ENCODE peak calls at places on chromosomes 6 and 20, in ten cellular contexts. N is NCI-H2171 treated with DMSO at 0.1 percent for 48 hours; K is adipocyte; G is HAP-1; A is osteocyte; Y is brain pericyte; X is T-helper 17 cell; T is activated CD8-positive, alpha-beta memory T cell treated with anti-CD3 and anti-CD28 coated beads for 4 hours; C is HT1080; O is epithelial cell of esophagus. Z is an unnamed sample.

GRCh38 chr6:139540276-139540675 is 165.8 kb upstream of the CITED2 start:
- DNase-seq in O (peak; percentile 75), G (no peak), X (peak; percentile 23), K (peak; percentile 21), N (no peak), T (peak; percentile 18), C (peak; percentile 64), A (no peak), Y (no peak), Z (no peak)

GRCh38 chr20:62822788-62823651 is 6.2 kb downstream of the COL9A3 start:
- DNase-seq in G (peak; percentile 82), Y (no peak), X (no peak), N (peak; percentile 83), A (no peak), O (peak; percentile 57), T (no peak), C (peak; percentile 63), K (peak; percentile 22), Z (peak; percentile 39)

GRCh38 chr20:16701296-16701695 is 28.5 kb upstream of the SNRPB2 start:
- DNase-seq in Y (no peak), N (peak; percentile 15), K (no peak), G (peak; percentile 8), C (peak; percentile 26), A (no peak), T (no peak), X (no peak), O (peak; percentile 25), Z (no peak)

GRCh38 chr20:8435251-8436035 is 303.4 kb downstream of the PLCB1 start:
- DNase-seq in T (no peak), C (peak; percentile 59), G (no peak), N (no peak), K (no peak), X (no peak), Y (no peak), O (no peak), A (no peak), Z (no peak)

GRCh38 chr6:148345176-148345575 is 2.5 kb downstream of the SASH1 start:
- DNase-seq in G (peak; percentile 11), Y (no peak), O (no peak), C (no peak), T (no peak), X (no peak), N (no peak), A (no peak), K (no peak), Z (no peak)

GRCh38 chr6:37990762-37991525 is 171.4 kb downstream of the ZFAND3 start:
- DNase-seq in C (peak; percentile 71), G (no peak), K (peak; percentile 85), T (no peak), Y (no peak), A (no peak), N (no peak), X (no peak), O (peak; percentile 58), Z (no peak)

GRCh38 chr6:36336779-36337194 is at the start of gene BNIP5:
- DNase-seq in O (no peak), C (no peak), K (no peak), G (no peak), X (no peak), N (no peak), Y (no peak), T (no peak), A (no peak), Z (no peak)

GRCh38 chr20:44800398-44801046 is 9.8 kb downstream of the RIMS4 start:
- DNase-seq in Y (no peak), C (no peak), X (no peak), N (no peak), K (no peak), O (no peak), A (no peak), T (no peak), G (peak; percentile 72), Z (no peak)

GRCh38 chr6:39029156-39030011 is 19.2 kb upstream of the GLP1R start:
- DNase-seq in Y (no peak), K (no peak), X (no peak), N (peak; percentile 13), C (peak; percentile 30), O (peak; percentile 19), T (no peak), G (peak; percentile 73), A (no peak), Z (peak; percentile 2)